ENCODE peak calls at places on chromosomes 7 and 10, in ten cellular contexts. Q is stomach; C is GM06990; U is AG09309; K is heart left ventricle; N is mucosa of descending colon; E is colonic mucosa; F is coronary artery; Z is activated CD8-positive, alpha-beta T cell treated with anti-CD3 and anti-CD28 coated beads for 36 hours; X is H9. S is an unnamed sample.

GRCh38 chr7:8582723-8583122 is 149.3 kb downstream of the NXPH1 start:
- DNase-seq in C (no peak), X (no peak), F (no peak), E (no peak), K (no peak), U (no peak), Z (no peak), Q (no peak), N (no peak), S (no peak)

GRCh38 chr7:79084423-79084822 is 369.0 kb downstream of the MAGI2 start:
- DNase-seq in X (no peak), Q (no peak), K (no peak), U (no peak), Z (no peak), N (no peak), C (no peak), F (no peak), E (no peak), S (no peak)

GRCh38 chr10:107083388-107084009 is 81.0 kb downstream of the SORCS1 start:
- DNase-seq in K (no peak), F (no peak), E (no peak), Z (no peak), N (no peak), U (no peak), Q (no peak), X (no peak), C (no peak), S (no peak)

GRCh38 chr10:128316327-128316726 is 190.1 kb upstream of the MKI67 start:
- DNase-seq in X (no peak), N (no peak), K (no peak), Q (no peak), F (no peak), Z (no peak), U (no peak), E (no peak), C (no peak), S (no peak)

GRCh38 chr7:2003931-2004812 is 228.6 kb downstream of the MAD1L1 start:
- DNase-seq in C (no peak), F (peak), X (peak), Q (no peak), K (peak), U (no peak), N (peak), Z (no peak), E (no peak), S (no peak)

GRCh38 chr7:92421676-92422435 is 25.4 kb upstream of the GATAD1 start:
- DNase-seq in N (no peak), X (no peak), Z (no peak), E (peak), Q (no peak), F (no peak), K (no peak), C (no peak), U (no peak), S (no peak)

GRCh38 chr10:95377950-95378349 is 87.1 kb upstream of the PDLIM1 start:
- DNase-seq in X (peak), K (peak), Z (no peak), F (no peak), C (no peak), N (no peak), Q (no peak), E (no peak), U (no peak), S (no peak)

GRCh38 chr10:811379-811778 is 120.1 kb downstream of the LARP4B start:
- DNase-seq in E (no peak), X (no peak), N (no peak), K (no peak), U (no peak), C (no peak), F (peak), Q (no peak), Z (no peak), S (no peak)

GRCh38 chr10:13453896-13454295 is 74.9 kb downstream of the BEND7 start:
- DNase-seq in F (no peak), E (no peak), U (no peak), K (no peak), C (no peak), Q (no peak), N (no peak), X (no peak), Z (peak), S (peak)

GRCh38 chr10:17910144-17910789 is 41.5 kb upstream of the SLC39A12 start:
- DNase-seq in N (no peak), F (no peak), U (peak), Z (peak), K (peak), C (peak), E (peak), Q (no peak), X (peak), S (peak)

GRCh38 chr7:64667311-64667710 is 1.4 kb downstream of the ZNF107 start:
- DNase-seq in K (no peak), X (no peak), E (no peak), Z (no peak), F (no peak), U (no peak), N (no peak), Q (no peak), C (no peak), S (no peak)

GRCh38 chr7:105734233-105734632 is 142.2 kb downstream of the ATXN7L1 start:
- DNase-seq in Z (no peak), K (no peak), E (no peak), U (no peak), Q (no peak), F (no peak), X (no peak), N (no peak), C (no peak), S (no peak)

GRCh38 chr10:31939797-31940708 is 11.4 kb upstream of the ARHGAP12 start:
- DNase-seq in C (no peak), X (no peak), K (no peak), Z (no peak), Q (no peak), U (no peak), N (no peak), E (no peak), F (no peak), S (no peak)

GRCh38 chr10:1174022-1174421 is 117.8 kb downstream of the WDR37 start:
- DNase-seq in F (no peak), E (no peak), Z (no peak), X (no peak), N (peak), K (no peak), U (no peak), C (no peak), Q (no peak), S (no peak)

GRCh38 chr7:107591410-107591809 is 11.4 kb downstream of the BCAP29 start:
- DNase-seq in F (peak), Z (no peak), N (no peak), K (no peak), C (no peak), U (no peak), Q (no peak), X (no peak), E (no peak), S (no peak)

GRCh38 chr7:38054199-38054598 is 123.8 kb upstream of the STARD3NL start:
- DNase-seq in E (no peak), X (no peak), K (no peak), Z (no peak), Q (no peak), N (no peak), U (no peak), F (no peak), C (no peak), S (no peak)

GRCh38 chr10:110758898-110759297 is 112.8 kb upstream of the PDCD4 start:
- DNase-seq in C (no peak), F (no peak), N (no peak), K (peak), X (no peak), U (peak), Q (no peak), Z (no peak), E (peak), S (no peak)

DNA sequence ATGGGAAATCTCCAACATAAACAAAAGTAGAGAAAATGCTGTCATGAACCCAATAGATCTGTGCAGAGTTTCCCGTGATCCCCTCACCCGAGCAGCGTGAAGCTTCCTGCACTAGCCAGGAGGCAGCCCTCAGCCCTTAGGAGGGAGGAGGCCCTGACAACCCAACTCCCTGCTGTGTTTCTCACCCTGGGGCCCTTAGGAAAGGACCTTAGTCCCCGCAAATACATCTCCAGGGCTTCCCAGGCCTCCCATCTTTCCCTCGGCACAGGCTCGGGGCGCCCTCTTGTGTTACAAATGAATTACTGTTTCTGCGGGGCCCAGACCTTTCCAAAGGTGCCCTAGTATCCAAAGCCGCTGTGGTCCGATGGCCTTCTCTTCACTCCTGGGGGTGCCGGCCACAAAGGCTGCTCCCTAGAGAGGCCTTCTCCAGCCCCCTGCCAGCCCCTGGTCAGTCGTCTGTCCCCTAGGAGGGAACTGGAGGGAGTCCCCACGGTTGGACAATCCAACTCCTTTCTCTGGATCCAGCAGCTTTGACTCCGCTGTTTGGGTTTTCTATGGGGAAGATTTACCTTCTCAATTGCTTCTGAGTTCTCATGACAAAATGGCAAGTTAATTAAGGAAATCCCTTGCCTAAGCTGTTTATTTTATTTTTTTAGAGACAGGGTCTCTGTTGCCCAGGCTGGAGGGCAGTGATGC is 49.9 kb upstream of the SH2B2 start:
- DNase-seq in N (peak), Z (peak), U (no peak), E (peak), Q (peak), C (peak), X (peak), K (peak), F (no peak), S (peak)
- TF ChIP-seq CTCF in N (peak), Z (peak), U (peak), E (peak), Q (peak), C (peak), X (peak), K (peak), F (peak), S (peak)

DNA sequence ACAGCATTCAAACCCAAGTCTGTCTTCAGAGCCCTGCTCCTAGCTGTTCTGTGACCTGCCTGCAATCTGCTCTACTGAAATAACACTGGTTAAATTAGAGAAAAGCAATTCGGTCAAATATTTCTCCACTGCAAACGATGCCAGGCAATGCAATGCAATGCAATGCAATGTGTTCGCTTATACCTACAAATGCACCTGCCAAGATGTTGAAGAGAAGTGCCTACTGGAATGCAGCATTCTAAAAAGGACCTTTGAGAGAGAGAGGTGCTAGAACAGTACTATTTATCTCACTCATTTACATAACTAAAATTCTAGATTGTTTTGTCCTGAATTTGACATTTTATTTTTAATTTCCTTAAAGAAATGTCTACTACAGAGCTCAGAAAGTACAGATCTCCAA is 157.3 kb upstream of the CDK1 start:
- DNase-seq in K (no peak), U (no peak), Z (no peak), Q (no peak), F (no peak), E (no peak), X (no peak), C (no peak), N (no peak), S (no peak)
- TF ChIP-seq CTCF in K (no peak), U (no peak), Z (no peak), Q (no peak), F (no peak), E (no peak), X (no peak), C (no peak), N (no peak), S (no peak)

GRCh38 chr7:4849390-4849789 is 12.4 kb downstream of the PAPOLB start:
- DNase-seq in N (no peak), X (no peak), Z (peak), U (no peak), Q (no peak), E (no peak), F (no peak), K (no peak), C (no peak), S (no peak)
- TF ChIP-seq CTCF in N (no peak), X (peak), Z (peak), U (peak), Q (no peak), E (no peak), F (no peak), K (peak), C (peak), S (peak)

GRCh38 chr7:49483142-49483541 is 290.3 kb upstream of the VWC2 start:
- DNase-seq in E (peak), N (no peak), U (no peak), Z (peak), Q (no peak), F (no peak), K (peak), C (no peak), X (no peak), S (no peak)
- TF ChIP-seq CTCF in E (peak), N (no peak), U (no peak), Z (no peak), Q (no peak), F (no peak), K (peak), C (peak), X (peak), S (peak)

GRCh38 chr10:5446390-5446926 is 34.1 kb downstream of the NET1 start:
- DNase-seq in N (peak), C (peak), E (peak), F (peak), U (peak), X (peak), Z (peak), K (peak), Q (peak), S (peak)
- TF ChIP-seq CTCF in N (no peak), C (no peak), E (no peak), F (no peak), U (no peak), X (no peak), Z (no peak), K (no peak), Q (no peak), S (no peak)

GRCh38 chr7:53350241-53350640 is 314.8 kb downstream of the POM121L12 start:
- DNase-seq in Q (no peak), K (no peak), C (no peak), U (no peak), E (peak), Z (peak), N (peak), F (no peak), X (peak), S (no peak)
- TF ChIP-seq CTCF in Q (no peak), K (peak), C (peak), U (no peak), E (peak), Z (peak), N (no peak), F (no peak), X (peak), S (peak)

GRCh38 chr7:100874577-100875355 is at the start of gene SRRT:
- DNase-seq in N (peak), X (peak), K (peak), E (peak), U (peak), F (peak), Z (peak), C (peak), Q (peak), S (peak)
- TF ChIP-seq CTCF in N (peak), X (peak), K (peak), E (peak), U (peak), F (no peak), Z (no peak), C (no peak), Q (peak), S (no peak)